ENCODE peak calls at places on chromosome 14, in nine cellular contexts. Q, R, K, X, N, A, P, G and I are unnamed samples.

GRCh38 chr14:50100824-50101223 is 15.5 kb downstream of the VCPKMT start:
- DNase-seq in Q (no peak), R (no peak), K (no peak), X (no peak), N (no peak), A (no peak), P (no peak), G (no peak), I (no peak)

GRCh38 chr14:21066882-21067502 is 3.1 kb upstream of the ARHGEF40 start:
- DNase-seq in Q (no peak), R (no peak), K (no peak), X (no peak), N (no peak), A (no peak), P (no peak), G (no peak), I (no peak)

GRCh38 chr14:98171654-98172053 is 1100.3 kb downstream of the BCL11B start:
- DNase-seq in Q (no peak), R (no peak), K (no peak), X (no peak), N (peak), A (no peak), P (no peak), G (peak), I (no peak)

GRCh38 chr14:93970967-93971634 is 5.3 kb downstream of the ASB2 start:
- DNase-seq in Q (no peak), R (no peak), K (no peak), X (no peak), N (peak), A (no peak), P (no peak), G (no peak), I (no peak)

GRCh38 chr14:61649283-61649682 is 46.0 kb upstream of the HIF1A start:
- DNase-seq in Q (no peak), R (no peak), K (no peak), X (no peak), N (no peak), A (no peak), P (no peak), G (no peak), I (no peak)

GRCh38 chr14:59707778-59708635 is 131.4 kb upstream of the CCDC175 start:
- DNase-seq in Q (no peak), R (no peak), K (no peak), X (no peak), N (no peak), A (peak), P (no peak), G (no peak), I (no peak)

GRCh38 chr14:96108061-96108795 is 69.1 kb downstream of the C14orf132 start:
- DNase-seq in Q (no peak), R (no peak), K (no peak), X (no peak), N (no peak), A (no peak), P (no peak), G (no peak), I (no peak)

GRCh38 chr14:95040723-95041476 is 116.4 kb downstream of the DICER1 start:
- DNase-seq in Q (no peak), R (peak), K (no peak), X (no peak), N (no peak), A (no peak), P (no peak), G (no peak), I (no peak)

GRCh38 chr14:71169028-71169427 is 261.8 kb downstream of the PCNX1 start:
- DNase-seq in Q (no peak), R (no peak), K (no peak), X (no peak), N (no peak), A (no peak), P (no peak), G (no peak), I (no peak)

GRCh38 chr14:60346706-60347105 is 97.7 kb downstream of the PPM1A start:
- DNase-seq in Q (no peak), R (no peak), K (no peak), X (no peak), N (no peak), A (no peak), P (no peak), G (no peak), I (no peak)

GRCh38 chr14:64266206-64266605 is 28.0 kb downstream of the ESR2 start:
- DNase-seq in Q (no peak), R (no peak), K (no peak), X (no peak), N (no peak), A (no peak), P (no peak), G (peak), I (no peak)

GRCh38 chr14:50601405-50601804 is 41.5 kb downstream of the ATL1 start:
- DNase-seq in Q (no peak), R (no peak), K (no peak), X (no peak), N (no peak), A (no peak), P (no peak), G (no peak), I (no peak)

GRCh38 chr14:92122351-92122677 is 545 bp downstream of the CPSF2 start:
- DNase-seq in Q (no peak), R (no peak), K (no peak), X (no peak), N (peak), A (no peak), P (no peak), G (no peak), I (no peak)

GRCh38 chr14:67486890-67487289 is 1.6 kb downstream of the TMEM229B start:
- DNase-seq in Q (no peak), R (no peak), K (no peak), X (no peak), N (no peak), A (no peak), P (no peak), G (no peak), I (no peak)

GRCh38 chr14:106506901-106507305 is 980.5 kb downstream of the TMEM121 start:
- DNase-seq in Q (no peak), R (no peak), K (no peak), X (no peak), N (peak), A (no peak), P (no peak), G (peak), I (no peak)

GRCh38 chr14:82710257-82710841 is 1176.7 kb upstream of the SEL1L start:
- DNase-seq in Q (peak), R (peak), K (peak), X (peak), N (peak), A (peak), P (peak), G (peak), I (peak)

GRCh38 chr14:94385553-94386057 is 2.8 kb downstream of the SERPINA1 start:
- DNase-seq in Q (peak), R (no peak), K (no peak), X (no peak), N (no peak), A (peak), P (no peak), G (no peak), I (no peak)

GRCh38 chr14:40727107-40727506 is 879.6 kb upstream of the LRFN5 start:
- DNase-seq in Q (no peak), R (no peak), K (no peak), X (no peak), N (no peak), A (no peak), P (no peak), G (no peak), I (no peak)

GRCh38 chr14:35229495-35230089 is 62.6 kb upstream of the PSMA6 start:
- DNase-seq in Q (no peak), R (no peak), K (no peak), X (no peak), N (no peak), A (no peak), P (no peak), G (no peak), I (no peak)

GRCh38 chr14:84969501-84969900 is 560.4 kb upstream of the FLRT2 start:
- DNase-seq in Q (no peak), R (peak), K (no peak), X (no peak), N (no peak), A (no peak), P (no peak), G (no peak), I (no peak)

GRCh38 chr14:94677747-94678146 is 65.6 kb downstream of the SERPINA3 start:
- DNase-seq in Q (no peak), R (no peak), K (no peak), X (no peak), N (no peak), A (no peak), P (no peak), G (no peak), I (no peak)

GRCh38 chr14:95533822-95534221 is 1.0 kb upstream of the GLRX5 start:
- DNase-seq in Q (no peak), R (no peak), K (no peak), X (no peak), N (no peak), A (no peak), P (no peak), G (no peak), I (no peak)

GRCh38 chr14:92552066-92552465 is 38.5 kb downstream of the RIN3 start:
- DNase-seq in Q (no peak), R (peak), K (no peak), X (no peak), N (peak), A (no peak), P (no peak), G (no peak), I (no peak)

GRCh38 chr14:92439551-92440344 is 73.8 kb upstream of the RIN3 start:
- DNase-seq in Q (no peak), R (no peak), K (no peak), X (no peak), N (peak), A (no peak), P (no peak), G (no peak), I (no peak)

GRCh38 chr14:93049867-93050331 is 65.8 kb downstream of the ITPK1 start:
- DNase-seq in Q (no peak), R (no peak), K (no peak), X (no peak), N (no peak), A (no peak), P (no peak), G (no peak), I (no peak)

GRCh38 chr14:53338192-53338591 is 185.1 kb upstream of the DDHD1 start:
- DNase-seq in Q (no peak), R (no peak), K (no peak), X (no peak), N (no peak), A (no peak), P (no peak), G (no peak), I (no peak)

DNA sequence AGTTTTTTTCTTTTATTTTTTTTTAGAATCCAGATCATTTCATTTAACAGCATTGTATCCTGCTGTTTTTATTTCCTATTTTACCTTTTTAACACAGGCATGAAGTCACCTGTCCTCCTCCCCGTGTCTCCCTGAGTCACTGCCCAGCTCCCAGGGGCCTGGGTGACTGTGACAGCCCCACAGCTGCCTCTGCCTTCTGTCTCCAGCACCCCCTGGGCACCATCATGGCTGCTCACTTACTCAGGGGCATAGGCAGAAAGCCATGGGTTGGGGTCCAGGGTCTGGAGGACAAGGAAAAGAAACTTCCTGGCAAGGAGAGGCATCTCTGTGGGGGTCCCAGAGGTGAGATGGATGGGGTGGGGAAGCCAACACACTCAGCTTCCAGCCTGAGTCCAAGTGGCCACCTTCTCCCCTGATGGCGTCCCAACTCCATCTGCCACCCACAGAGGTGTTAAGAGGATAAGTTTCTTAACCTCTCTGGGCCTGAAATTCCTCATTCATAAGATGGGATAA is 25.3 kb downstream of the TMEM63C start:
- DNase-seq in Q (no peak), R (no peak), K (no peak), X (no peak), N (no peak), A (no peak), P (no peak), G (no peak), I (no peak)
- TF ChIP-seq CTCF in Q (no peak), R (no peak), K (no peak), X (no peak), N (no peak), A (no peak), P (no peak), G (no peak), I (no peak)

DNA sequence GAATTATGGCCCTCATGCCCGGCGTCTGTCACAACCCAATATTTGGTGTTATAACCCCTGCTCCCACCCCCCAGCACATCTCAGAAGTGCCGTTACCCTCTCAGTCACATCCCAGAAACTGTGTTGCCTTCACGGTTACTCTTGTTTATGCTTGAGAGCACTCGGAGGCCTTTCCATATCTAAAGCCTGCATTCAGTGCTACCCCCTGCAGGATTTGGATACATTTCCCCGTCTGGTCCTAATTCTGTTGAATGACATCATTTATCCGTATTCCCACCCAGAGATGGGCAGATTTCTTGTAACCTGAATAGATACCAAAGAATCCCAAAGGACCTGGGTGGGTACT is 19.1 kb upstream of the FOS start:
- DNase-seq in Q (no peak), R (no peak), K (no peak), X (peak), N (no peak), A (no peak), P (no peak), G (no peak), I (no peak)
- TF ChIP-seq CTCF in Q (no peak), R (no peak), K (no peak), X (no peak), N (no peak), A (peak), P (no peak), G (peak), I (no peak)

GRCh38 chr14:104339829-104340228 is 201.4 kb downstream of the KIF26A start:
- DNase-seq in Q (no peak), R (no peak), K (no peak), X (no peak), N (no peak), A (no peak), P (no peak), G (no peak), I (no peak)

GRCh38 chr14:104342435-104343293 is 204.3 kb downstream of the KIF26A start:
- DNase-seq in Q (peak), R (no peak), K (peak), X (no peak), N (no peak), A (peak), P (no peak), G (no peak), I (no peak)

GRCh38 chr14:104343294-104343625 is 204.9 kb downstream of the KIF26A start:
- DNase-seq in Q (no peak), R (no peak), K (no peak), X (no peak), N (no peak), A (peak), P (no peak), G (no peak), I (no peak)

GRCh38 chr14:104343690-104344640 is 205.6 kb downstream of the KIF26A start:
- DNase-seq in Q (no peak), R (no peak), K (no peak), X (no peak), N (no peak), A (peak), P (no peak), G (no peak), I (no peak)

DNA sequence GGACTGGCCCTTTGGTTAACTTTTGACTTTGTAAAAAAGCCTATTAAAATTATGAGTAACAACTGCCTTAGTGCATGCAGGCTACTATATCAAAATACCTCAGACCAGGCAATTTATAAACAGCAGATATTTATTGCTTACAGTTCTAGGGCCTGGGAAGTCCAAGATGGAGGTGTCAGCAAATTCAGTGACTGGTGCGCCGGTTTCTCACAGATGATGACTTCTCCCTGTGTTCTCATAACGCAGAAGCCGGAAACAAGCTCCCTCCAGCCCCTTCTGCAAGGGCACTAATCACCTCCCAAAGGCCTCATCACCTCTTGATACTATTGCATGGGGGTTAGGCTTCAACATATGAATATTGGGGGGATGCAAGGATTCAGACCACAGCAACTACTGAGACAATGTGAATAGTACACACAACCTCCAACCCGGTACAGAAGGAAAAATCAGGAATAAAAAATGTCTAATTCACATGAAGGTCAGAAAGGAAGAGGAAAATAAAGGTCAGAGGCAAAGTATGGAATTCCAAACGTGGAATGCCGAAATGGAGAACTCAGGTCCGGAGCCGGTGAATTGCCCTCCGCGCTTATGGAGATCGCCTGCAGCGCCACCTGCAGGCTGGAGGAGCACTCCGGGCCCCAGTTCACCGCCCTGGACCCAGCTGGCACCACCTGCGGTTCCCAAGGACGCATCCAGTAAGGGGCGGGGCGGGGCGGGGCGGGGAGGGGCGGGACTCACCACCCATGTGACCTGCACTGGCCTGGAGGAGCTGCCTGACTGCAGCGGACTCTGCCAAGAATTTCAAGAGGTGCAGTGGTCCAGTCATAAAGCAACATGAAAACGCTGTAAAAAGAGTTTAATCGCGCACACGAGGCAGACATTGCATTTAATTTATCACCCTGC is 203.4 kb downstream of the KIF26A start:
- DNase-seq in Q (peak), R (no peak), K (peak), X (no peak), N (peak), A (peak), P (peak), G (no peak), I (peak)
- TF ChIP-seq CTCF in Q (peak), R (no peak), K (peak), X (no peak), N (peak), A (peak), P (peak), G (peak), I (peak)

GRCh38 chr14:66240112-66240511 is 246.1 kb upstream of the CCDC196 start:
- DNase-seq in Q (no peak), R (no peak), K (no peak), X (no peak), N (no peak), A (no peak), P (no peak), G (no peak), I (no peak)

GRCh38 chr14:66247662-66248061 is 238.5 kb upstream of the CCDC196 start:
- DNase-seq in Q (no peak), R (no peak), K (no peak), X (no peak), N (no peak), A (no peak), P (no peak), G (no peak), I (no peak)

GRCh38 chr14:66238969-66239368 is 247.2 kb upstream of the CCDC196 start:
- DNase-seq in Q (no peak), R (no peak), K (no peak), X (no peak), N (no peak), A (no peak), P (no peak), G (no peak), I (no peak)

GRCh38 chr14:66249544-66249943 is 236.6 kb upstream of the CCDC196 start:
- DNase-seq in Q (no peak), R (no peak), K (no peak), X (no peak), N (no peak), A (no peak), P (no peak), G (no peak), I (no peak)

GRCh38 chr14:66244834-66245233 is 241.3 kb upstream of the CCDC196 start:
- DNase-seq in Q (no peak), R (no peak), K (no peak), X (no peak), N (no peak), A (no peak), P (no peak), G (no peak), I (no peak)
- TF ChIP-seq CTCF in Q (no peak), R (no peak), K (no peak), X (no peak), N (no peak), A (no peak), P (no peak), G (no peak), I (no peak)